ENCODE peak calls at places on chromosomes 2 and 18, in six cellular contexts. B, K, M, Z, C and H are unnamed samples.
A peak's percentile ranks its signal among the peaks of the same experiment; 100 is the strongest.

GRCh38 chr18:41639218-41639617 is 315.8 kb upstream of the PIK3C3 start:
- DNase-seq in B (no peak), K (no peak), M (no peak), Z (no peak), C (no peak), H (no peak)

GRCh38 chr2:158144914-158145625 is 43.4 kb downstream of the UPP2 start:
- DNase-seq in B (no peak), K (no peak), M (no peak), Z (no peak), C (no peak), H (peak; percentile 27)

GRCh38 chr2:220104871-220105351 is 477.5 kb downstream of the SLC4A3 start:
- DNase-seq in B (peak; percentile 91), K (no peak), M (peak; percentile 71), Z (no peak), C (no peak), H (no peak)

GRCh38 chr18:21740474-21740723 is 193 bp upstream of the MIB1 start:
- DNase-seq in B (peak; percentile 94), K (peak; percentile 99), M (peak; percentile 95), Z (peak; percentile 99), C (no peak), H (peak; percentile 97)

GRCh38 chr2:37156071-37156856 is 516 bp downstream of the EIF2AK2 start:
- DNase-seq in B (peak; percentile 42), K (no peak), M (peak; percentile 51), Z (peak; percentile 73), C (no peak), H (peak; percentile 53)

GRCh38 chr2:240873098-240873788 is 4.6 kb downstream of the AGXT start:
- DNase-seq in B (no peak), K (no peak), M (no peak), Z (no peak), C (no peak), H (peak; percentile 57)

GRCh38 chr2:205763708-205764501 is 81.6 kb downstream of the NRP2 start:
- DNase-seq in B (peak; percentile 63), K (peak; percentile 74), M (no peak), Z (peak; percentile 72), C (peak; percentile 89), H (peak; percentile 92)

GRCh38 chr2:217249490-217250451 is 389.9 kb upstream of the TNP1 start:
- DNase-seq in B (no peak), K (no peak), M (no peak), Z (peak; percentile 78), C (no peak), H (no peak)

GRCh38 chr2:233426619-233427342 is 72.5 kb downstream of the DGKD start:
- DNase-seq in B (peak; percentile 99), K (no peak), M (peak; percentile 85), Z (peak; percentile 24), C (no peak), H (no peak)

GRCh38 chr18:13165636-13166423 is 52.7 kb upstream of the LDLRAD4 start:
- DNase-seq in B (no peak), K (no peak), M (no peak), Z (no peak), C (peak; percentile 44), H (no peak)

GRCh38 chr18:37564796-37565137 is 831 bp downstream of the CELF4 start:
- DNase-seq in B (peak; percentile 21), K (peak; percentile 75), M (peak; percentile 37), Z (no peak), C (peak; percentile 54), H (peak; percentile 91)

GRCh38 chr2:151902829-151903228 is 74.6 kb upstream of the ARL5A start:
- DNase-seq in B (no peak), K (no peak), M (no peak), Z (no peak), C (no peak), H (no peak)

GRCh38 chr2:122340246-122340645 is 584.8 kb downstream of the TSN start:
- DNase-seq in B (no peak), K (no peak), M (no peak), Z (no peak), C (no peak), H (no peak)

GRCh38 chr2:101820519-101820918 is 123.0 kb downstream of the MAP4K4 start:
- DNase-seq in B (peak; percentile 90), K (no peak), M (peak; percentile 46), Z (no peak), C (no peak), H (no peak)

GRCh38 chr18:48796491-48797205 is 154.1 kb downstream of the SMAD7 start:
- DNase-seq in B (no peak), K (peak; percentile 17), M (no peak), Z (peak; percentile 54), C (no peak), H (no peak)

GRCh38 chr2:118114863-118115262 is 26.6 kb downstream of the INSIG2 start:
- DNase-seq in B (no peak), K (no peak), M (no peak), Z (no peak), C (no peak), H (no peak)

GRCh38 chr2:241240320-241241004 is 52.0 kb downstream of the ANO7 start:
- DNase-seq in B (no peak), K (peak; percentile 45), M (no peak), Z (no peak), C (no peak), H (no peak)

GRCh38 chr2:213122730-213123129 is 28.7 kb downstream of the IKZF2 start:
- DNase-seq in B (no peak), K (no peak), M (no peak), Z (no peak), C (no peak), H (no peak)

GRCh38 chr2:59691518-59692190 is 861.8 kb downstream of the BCL11A start:
- DNase-seq in B (no peak), K (no peak), M (no peak), Z (no peak), C (peak; percentile 33), H (no peak)

GRCh38 chr2:27249891-27250651 is 12.8 kb downstream of the SLC30A3 start:
- DNase-seq in B (peak; percentile 31), K (peak; percentile 85), M (no peak), Z (no peak), C (peak; percentile 80), H (peak; percentile 98)

GRCh38 chr2:75047907-75048625 is 89.6 kb downstream of the POLE4 start:
- DNase-seq in B (peak; percentile 69), K (no peak), M (peak; percentile 64), Z (no peak), C (no peak), H (no peak)

GRCh38 chr2:113283704-113284284 is 5.1 kb upstream of the PAX8 start:
- DNase-seq in B (peak; percentile 92), K (peak; percentile 82), M (peak; percentile 97), Z (peak; percentile 90), C (no peak), H (no peak)

GRCh38 chr2:211867845-211868361 is 670.7 kb downstream of the ERBB4 start:
- DNase-seq in B (peak; percentile 61), K (no peak), M (no peak), Z (no peak), C (no peak), H (no peak)

GRCh38 chr2:200624660-200625059 is 38.8 kb downstream of the AOX1 start:
- DNase-seq in B (peak; percentile 89), K (no peak), M (no peak), Z (no peak), C (no peak), H (no peak)

GRCh38 chr18:31931163-31931885 is 11.6 kb downstream of the TRAPPC8 start:
- DNase-seq in B (peak; percentile 26), K (no peak), M (no peak), Z (no peak), C (no peak), H (no peak)

GRCh38 chr2:146321175-146321574 is 1523.7 kb upstream of the ACVR2A start:
- DNase-seq in B (peak; percentile 72), K (no peak), M (no peak), Z (no peak), C (no peak), H (no peak)

GRCh38 chr2:235024951-235025773 is 73.3 kb downstream of the SH3BP4 start:
- DNase-seq in B (no peak), K (peak; percentile 39), M (peak; percentile 87), Z (no peak), C (no peak), H (no peak)

GRCh38 chr18:80173060-80173459 is 64.0 kb downstream of the ADNP2 start:
- DNase-seq in B (no peak), K (peak; percentile 40), M (no peak), Z (peak; percentile 49), C (no peak), H (no peak)
- H3K27me3 ChIP-seq in B (no peaks in the 10 kb centered on the region), K (peaks cover 12% of the 10 kb centered on the region), M (no peaks in the 10 kb centered on the region), Z (no peaks in the 10 kb centered on the region), C (no peaks in the 10 kb centered on the region), H (no peaks in the 10 kb centered on the region)

GRCh38 chr2:11498126-11498473 is 32.1 kb upstream of the E2F6 start:
- DNase-seq in B (no peak), K (no peak), M (no peak), Z (no peak), C (no peak), H (no peak)
- H3K4me3 ChIP-seq in B (no peak overlapping the region), K (no peak overlapping the region), M (no peak overlapping the region), Z (no peak overlapping the region), C (no peak overlapping the region), H (no peak overlapping the region)

GRCh38 chr2:38308821-38309220 is 68.3 kb downstream of the ATL2 start:
- DNase-seq in B (no peak), K (no peak), M (no peak), Z (no peak), C (no peak), H (no peak)
- H3K36me3 ChIP-seq in B (peaks cover 5% of the 10 kb centered on the region), K (peaks cover 53% of the 10 kb centered on the region), M (peaks cover 50% of the 10 kb centered on the region), Z (peaks cover 42% of the 10 kb centered on the region), C (peaks cover 44% of the 10 kb centered on the region), H (peaks cover 9% of the 10 kb centered on the region)

GRCh38 chr2:218998414-218999002 is 5.3 kb upstream of the CRYBA2 start:
- DNase-seq in B (no peak), K (no peak), M (peak; percentile 88), Z (no peak), C (no peak), H (no peak)
- H3K27me3 ChIP-seq in B (peaks cover 85% of the 10 kb centered on the region), K (peaks cover 78% of the 10 kb centered on the region), M (peaks cover under 1% of the 10 kb centered on the region), Z (peaks cover 24% of the 10 kb centered on the region), C (peaks cover 99% of the 10 kb centered on the region), H (peaks cover 98% of the 10 kb centered on the region)

DNA sequence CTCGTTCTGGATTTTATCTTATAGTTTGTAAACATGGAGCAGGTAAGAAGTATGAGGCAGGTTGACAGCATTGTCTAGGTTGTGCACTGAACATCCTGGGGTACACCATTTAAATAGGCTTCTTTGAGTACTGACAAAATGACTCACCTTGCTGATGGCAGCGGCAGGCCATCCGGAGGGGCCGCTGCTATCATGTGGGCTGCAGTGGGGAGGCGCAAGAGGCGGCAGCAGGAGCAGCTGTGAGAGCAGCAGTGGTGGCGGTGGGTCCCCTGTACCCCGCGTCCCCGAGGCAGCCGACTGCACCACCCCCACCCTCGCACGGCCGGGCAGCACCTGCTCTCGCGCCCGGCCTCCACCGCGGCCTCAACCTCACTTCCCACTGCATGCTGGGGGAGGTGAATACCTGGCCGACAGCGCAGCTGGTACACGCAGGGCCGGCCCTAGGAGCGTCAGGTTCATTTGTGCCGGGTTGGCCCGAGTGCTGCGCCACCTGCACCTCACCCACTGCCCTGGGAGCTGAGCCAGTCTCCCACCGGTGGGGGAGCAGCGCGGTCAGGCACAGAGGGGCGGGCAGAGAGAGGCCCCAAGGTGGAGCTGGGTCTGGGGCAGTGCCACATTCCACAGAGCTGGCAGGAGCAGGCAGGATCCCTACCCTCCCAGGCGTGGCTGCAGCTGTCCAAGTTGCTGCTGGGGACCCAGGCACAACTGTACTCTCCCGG is 154.5 kb upstream of the RBMS1 start:
- DNase-seq in B (no peak), K (peak; percentile 68), M (no peak), Z (no peak), C (no peak), H (peak; percentile 28)
- H3K4me3 ChIP-seq in B (no peak overlapping the region), K (peak overlapping the region; percentile 5), M (no peak overlapping the region), Z (no peak overlapping the region), C (no peak overlapping the region), H (no peak overlapping the region)